ENCODE peak calls at places on chromosome 18, in five cellular contexts. One of them, this sample, is unnamed.

GRCh38 chr18:73564073-73564472 is 583.6 kb downstream of the FBXO15 start:
- DNase-seq in IMR-90: peak
- DNase-seq in A549: no peak
- DNase-seq in neural progenitor cell: no peak
- DNase-seq in GM23248: peak
- DNase-seq in this sample: peak

GRCh38 chr18:48929951-48930713 is 20.6 kb downstream of the SMAD7 start:
- DNase-seq in IMR-90: peak
- DNase-seq in A549: peak
- DNase-seq in neural progenitor cell: peak
- DNase-seq in GM23248: peak
- DNase-seq in this sample: peak

GRCh38 chr18:62590799-62591640 is 68.2 kb downstream of the ZCCHC2 start:
- DNase-seq in IMR-90: no peak
- DNase-seq in A549: no peak
- DNase-seq in neural progenitor cell: no peak
- DNase-seq in GM23248: no peak
- DNase-seq in this sample: no peak

GRCh38 chr18:34772887-34773286 is 62.8 kb downstream of the DTNA start:
- DNase-seq in IMR-90: peak
- DNase-seq in A549: no peak
- DNase-seq in neural progenitor cell: no peak
- DNase-seq in GM23248: peak
- DNase-seq in this sample: peak

GRCh38 chr18:28095041-28095440 is 81.9 kb downstream of the CDH2 start:
- DNase-seq in IMR-90: peak
- DNase-seq in A549: no peak
- DNase-seq in neural progenitor cell: no peak
- DNase-seq in GM23248: peak
- DNase-seq in this sample: peak

GRCh38 chr18:24488824-24489493 is 28.5 kb downstream of the HRH4 start:
- DNase-seq in IMR-90: peak
- DNase-seq in A549: peak
- DNase-seq in neural progenitor cell: peak
- DNase-seq in GM23248: peak
- DNase-seq in this sample: peak

GRCh38 chr18:59950215-59950944 is 50.6 kb downstream of the PMAIP1 start:
- DNase-seq in IMR-90: peak
- DNase-seq in A549: no peak
- DNase-seq in neural progenitor cell: no peak
- DNase-seq in GM23248: peak
- DNase-seq in this sample: peak

GRCh38 chr18:10420561-10421352 is 33.7 kb upstream of the APCDD1 start:
- DNase-seq in IMR-90: peak
- DNase-seq in A549: no peak
- DNase-seq in neural progenitor cell: no peak
- DNase-seq in GM23248: peak
- DNase-seq in this sample: peak

GRCh38 chr18:9975658-9976057 is 61.8 kb downstream of the VAPA start:
- DNase-seq in IMR-90: no peak
- DNase-seq in A549: no peak
- DNase-seq in neural progenitor cell: no peak
- DNase-seq in GM23248: no peak
- DNase-seq in this sample: no peak

GRCh38 chr18:3456686-3457069 is 6.7 kb downstream of the TGIF1 start:
- DNase-seq in IMR-90: no peak
- DNase-seq in A549: no peak
- DNase-seq in neural progenitor cell: no peak
- DNase-seq in GM23248: no peak
- DNase-seq in this sample: no peak

GRCh38 chr18:58552057-58552461 is 76.8 kb downstream of the ALPK2 start:
- DNase-seq in IMR-90: peak
- DNase-seq in A549: no peak
- DNase-seq in neural progenitor cell: no peak
- DNase-seq in GM23248: peak
- DNase-seq in this sample: no peak

GRCh38 chr18:27211569-27211968 is 26.5 kb upstream of the CHST9 start:
- DNase-seq in IMR-90: no peak
- DNase-seq in A549: no peak
- DNase-seq in neural progenitor cell: no peak
- DNase-seq in GM23248: no peak
- DNase-seq in this sample: no peak

GRCh38 chr18:8380926-8381325 is 228.3 kb upstream of the RAB12 start:
- DNase-seq in IMR-90: peak
- DNase-seq in A549: no peak
- DNase-seq in neural progenitor cell: no peak
- DNase-seq in GM23248: peak
- DNase-seq in this sample: peak

GRCh38 chr18:23245461-23245860 is 110.2 kb downstream of the CABLES1 start:
- DNase-seq in IMR-90: no peak
- DNase-seq in A549: no peak
- DNase-seq in neural progenitor cell: no peak
- DNase-seq in GM23248: no peak
- DNase-seq in this sample: no peak

GRCh38 chr18:23247896-23248295 is 112.6 kb downstream of the CABLES1 start:
- DNase-seq in IMR-90: no peak
- DNase-seq in A549: no peak
- DNase-seq in neural progenitor cell: no peak
- DNase-seq in GM23248: no peak
- DNase-seq in this sample: no peak

GRCh38 chr18:23249348-23249747 is 114.1 kb downstream of the CABLES1 start:
- DNase-seq in IMR-90: no peak
- DNase-seq in A549: no peak
- DNase-seq in neural progenitor cell: no peak
- DNase-seq in GM23248: no peak
- DNase-seq in this sample: no peak

GRCh38 chr18:23248826-23249225 is 113.5 kb downstream of the CABLES1 start:
- DNase-seq in IMR-90: no peak
- DNase-seq in A549: no peak
- DNase-seq in neural progenitor cell: no peak
- DNase-seq in GM23248: no peak
- DNase-seq in this sample: no peak

DNA sequence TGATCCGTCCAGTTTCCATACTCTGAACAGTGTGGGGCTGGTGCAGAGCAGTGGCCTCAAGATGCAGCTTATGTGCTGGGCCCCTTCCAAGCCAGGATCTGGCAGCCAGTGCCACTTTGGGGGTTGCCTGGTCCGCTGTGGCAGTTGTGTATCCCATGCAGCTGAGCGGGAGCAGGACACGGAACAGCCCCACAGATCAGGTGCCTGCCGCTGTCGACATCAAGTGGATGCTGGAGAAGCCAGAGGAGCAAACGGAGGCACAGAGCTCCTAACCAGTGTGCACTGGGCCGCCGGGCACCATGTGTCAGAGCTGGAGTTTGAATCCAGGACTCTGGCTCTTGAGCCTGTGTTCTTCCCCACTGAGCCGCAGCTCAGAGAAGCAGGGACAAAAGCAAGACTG is 112.1 kb downstream of the CABLES1 start:
- DNase-seq in IMR-90: no peak
- DNase-seq in A549: no peak
- DNase-seq in neural progenitor cell: no peak
- DNase-seq in GM23248: no peak
- DNase-seq in this sample: no peak
- H3K4me2 ChIP-seq in IMR-90: no peak
- H3K4me2 ChIP-seq in A549: no peak
- H3K4me2 ChIP-seq in neural progenitor cell: no peak
- H3K4me2 ChIP-seq in GM23248: no peak
- H3K4me2 ChIP-seq in this sample: no peak

GRCh38 chr18:74734013-74734444 is 136.4 kb downstream of the ZNF407 start:
- DNase-seq in IMR-90: no peak
- DNase-seq in A549: no peak
- DNase-seq in neural progenitor cell: no peak
- DNase-seq in GM23248: no peak
- DNase-seq in this sample: no peak

GRCh38 chr18:74728586-74728985 is 130.9 kb downstream of the ZNF407 start:
- DNase-seq in IMR-90: no peak
- DNase-seq in A549: no peak
- DNase-seq in neural progenitor cell: no peak
- DNase-seq in GM23248: no peak
- DNase-seq in this sample: no peak

GRCh38 chr18:74731097-74731496 is 133.4 kb downstream of the ZNF407 start:
- DNase-seq in IMR-90: peak
- DNase-seq in A549: no peak
- DNase-seq in neural progenitor cell: no peak
- DNase-seq in GM23248: peak
- DNase-seq in this sample: peak

GRCh38 chr18:74732380-74732779 is 134.7 kb downstream of the ZNF407 start:
- DNase-seq in IMR-90: no peak
- DNase-seq in A549: no peak
- DNase-seq in neural progenitor cell: no peak
- DNase-seq in GM23248: no peak
- DNase-seq in this sample: no peak

GRCh38 chr18:74733592-74733991 is 135.9 kb downstream of the ZNF407 start:
- DNase-seq in IMR-90: no peak
- DNase-seq in A549: no peak
- DNase-seq in neural progenitor cell: no peak
- DNase-seq in GM23248: no peak
- DNase-seq in this sample: no peak
- H3K4me2 ChIP-seq in IMR-90: no peak
- H3K4me2 ChIP-seq in A549: no peak
- H3K4me2 ChIP-seq in neural progenitor cell: no peak
- H3K4me2 ChIP-seq in GM23248: no peak
- H3K4me2 ChIP-seq in this sample: no peak

GRCh38 chr18:13610517-13610916 is 115.8 kb downstream of the FAM210A start:
- DNase-seq in IMR-90: no peak
- DNase-seq in A549: no peak
- DNase-seq in neural progenitor cell: no peak
- DNase-seq in GM23248: peak
- DNase-seq in this sample: no peak

GRCh38 chr18:13606589-13607254 is 119.6 kb downstream of the FAM210A start:
- DNase-seq in IMR-90: no peak
- DNase-seq in A549: no peak
- DNase-seq in neural progenitor cell: no peak
- DNase-seq in GM23248: no peak
- DNase-seq in this sample: no peak

GRCh38 chr18:13611058-13611615 is 115.2 kb downstream of the FAM210A start:
- DNase-seq in IMR-90: peak
- DNase-seq in A549: no peak
- DNase-seq in neural progenitor cell: peak
- DNase-seq in GM23248: peak
- DNase-seq in this sample: peak

GRCh38 chr18:13611616-13612110 is 114.7 kb downstream of the FAM210A start:
- DNase-seq in IMR-90: peak
- DNase-seq in A549: no peak
- DNase-seq in neural progenitor cell: no peak
- DNase-seq in GM23248: peak
- DNase-seq in this sample: peak

DNA sequence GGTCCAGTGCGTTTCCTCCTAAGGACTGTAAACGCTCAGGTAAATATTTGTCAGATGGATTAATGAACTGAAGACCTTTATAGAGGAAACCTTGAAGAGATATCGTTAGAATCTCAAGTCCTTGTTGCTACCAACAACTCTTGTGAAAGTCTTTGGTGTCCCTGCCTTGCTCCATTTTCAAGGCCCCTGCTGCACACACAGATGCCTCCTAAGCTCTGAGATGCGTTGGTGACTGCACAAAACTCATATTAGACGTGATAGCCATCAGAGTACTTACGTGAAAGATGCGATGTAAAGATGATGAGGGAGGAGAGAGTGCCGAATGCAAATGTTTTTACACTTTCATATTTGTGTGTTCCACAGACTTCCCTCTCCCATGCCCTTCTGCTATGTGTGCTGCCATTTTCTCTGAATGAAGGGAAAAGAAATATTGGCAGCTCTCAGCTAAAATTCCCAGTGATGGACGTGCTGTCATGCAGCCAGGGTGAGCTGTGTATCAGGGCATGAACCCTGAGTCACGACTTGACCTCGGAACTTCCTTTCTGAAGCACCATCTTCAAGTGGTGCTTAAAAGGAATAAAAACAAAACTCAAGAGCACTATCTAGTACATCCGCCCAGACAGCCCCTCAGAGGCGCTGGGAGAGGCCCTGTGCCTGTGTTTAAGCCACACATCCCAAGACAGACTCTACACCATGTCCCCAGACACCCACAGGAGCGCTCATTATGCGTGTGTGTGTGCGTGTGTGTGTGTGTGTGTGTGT is 117.4 kb downstream of the FAM210A start:
- DNase-seq in IMR-90: no peak
- DNase-seq in A549: no peak
- DNase-seq in neural progenitor cell: no peak
- DNase-seq in GM23248: no peak
- DNase-seq in this sample: no peak
- H3K4me2 ChIP-seq in IMR-90: no peak
- H3K4me2 ChIP-seq in A549: no peak
- H3K4me2 ChIP-seq in neural progenitor cell: no peak
- H3K4me2 ChIP-seq in GM23248: no peak
- H3K4me2 ChIP-seq in this sample: no peak

GRCh38 chr18:6389005-6389404 is 25.7 kb downstream of the L3MBTL4 start:
- DNase-seq in IMR-90: no peak
- DNase-seq in A549: no peak
- DNase-seq in neural progenitor cell: no peak
- DNase-seq in GM23248: no peak
- DNase-seq in this sample: no peak
- H3K4me2 ChIP-seq in IMR-90: no peak
- H3K4me2 ChIP-seq in A549: no peak
- H3K4me2 ChIP-seq in neural progenitor cell: no peak
- H3K4me2 ChIP-seq in GM23248: no peak
- H3K4me2 ChIP-seq in this sample: no peak

GRCh38 chr18:21163647-21164625 is 52.3 kb upstream of the ROCK1 start:
- DNase-seq in IMR-90: peak
- DNase-seq in A549: no peak
- DNase-seq in neural progenitor cell: no peak
- DNase-seq in GM23248: peak
- DNase-seq in this sample: peak
- H3K4me2 ChIP-seq in IMR-90: peak
- H3K4me2 ChIP-seq in A549: peak
- H3K4me2 ChIP-seq in neural progenitor cell: no peak
- H3K4me2 ChIP-seq in GM23248: peak
- H3K4me2 ChIP-seq in this sample: peak

This sample was measured in fibroblast of lung.